ENCODE peak calls at places on chromosomes 3 and 15, in four cellular contexts. K, J, W and Q are unnamed samples.

GRCh38 chr3:16391936-16392536 is 121.5 kb downstream of the RFTN1 start:
- DNase-seq in W (no peak), K (no peak), J (no peak), Q (no peak)

GRCh38 chr3:192515661-192516040 is 211.7 kb downstream of the FGF12 start:
- DNase-seq in K (no peak), W (no peak), J (no peak), Q (no peak)

GRCh38 chr3:19645093-19645492 is 288.9 kb downstream of the EFHB start:
- DNase-seq in W (peak; percentile 21), K (no peak), J (no peak), Q (no peak)

GRCh38 chr15:82663186-82663600 is 16.0 kb upstream of the CPEB1 start:
- DNase-seq in J (no peak), W (peak; percentile 33), K (peak; percentile 25), Q (no peak)

GRCh38 chr3:11154036-11154952 is at the start of gene HRH1:
- DNase-seq in J (no peak), K (peak; percentile 20), W (peak; percentile 30), Q (no peak)

GRCh38 chr3:189737071-189737470 is 105.9 kb downstream of the TP63 start:
- DNase-seq in W (no peak), K (no peak), J (no peak), Q (no peak)

GRCh38 chr15:41905360-41905793 is 11.5 kb upstream of the SPTBN5 start:
- DNase-seq in W (no peak), J (no peak), K (no peak), Q (no peak)

GRCh38 chr3:27360113-27361078 is 8.8 kb downstream of the NEK10 start:
- DNase-seq in J (no peak), K (peak; percentile 30), W (peak; percentile 11), Q (no peak)

GRCh38 chr3:58021962-58022361 is 13.7 kb downstream of the FLNB start:
- DNase-seq in K (no peak), W (no peak), J (no peak), Q (no peak)

GRCh38 chr15:36232491-36232890 is 346.9 kb upstream of the CDIN1 start:
- DNase-seq in K (no peak), W (no peak), J (no peak), Q (no peak)

GRCh38 chr3:160225181-160226025 is at the start of gene C3orf80:
- DNase-seq in W (peak; percentile 52), K (peak; percentile 53), J (no peak), Q (no peak)

GRCh38 chr3:184568918-184569829 is 7.6 kb downstream of the EPHB3 start:
- DNase-seq in J (peak; percentile 93), K (peak; percentile 72), W (peak; percentile 98), Q (peak; percentile 90)

GRCh38 chr15:75178171-75178937 is 23.3 kb upstream of the C15orf39 start:
- DNase-seq in W (peak; percentile 6), K (peak; percentile 72), J (no peak), Q (no peak)

GRCh38 chr3:86814321-86814720 is 176.6 kb downstream of the VGLL3 start:
- DNase-seq in W (peak; percentile 37), K (no peak), J (no peak), Q (no peak)

GRCh38 chr3:49454457-49454856 is 15.6 kb upstream of the DAG1 start:
- DNase-seq in J (no peak), K (no peak), W (no peak), Q (no peak)

GRCh38 chr15:51425517-51426033 is 84.1 kb downstream of the GLDN start:
- DNase-seq in W (no peak), J (no peak), K (no peak), Q (no peak)

GRCh38 chr15:63942486-63943365 is 103.6 kb downstream of the DAPK2 start:
- DNase-seq in K (no peak), W (no peak), J (no peak), Q (no peak)

GRCh38 chr3:57825116-57825515 is 69.0 kb downstream of the SLMAP start:
- DNase-seq in K (no peak), W (no peak), J (no peak), Q (no peak)

GRCh38 chr15:37028609-37029287 is 71.6 kb downstream of the MEIS2 start:
- DNase-seq in J (peak; percentile 39), K (no peak), W (peak; percentile 39), Q (no peak)

GRCh38 chr15:80695911-80696651 is 971 bp downstream of the ABHD17C start:
- DNase-seq in W (peak; percentile 22), K (peak; percentile 78), J (no peak), Q (no peak)

GRCh38 chr3:196422976-196423781 is 9.0 kb downstream of the UBXN7 start:
- DNase-seq in K (peak; percentile 23), J (no peak), W (peak; percentile 36), Q (no peak)

GRCh38 chr15:55222588-55222987 is 25.8 kb upstream of the RSL24D1 start:
- DNase-seq in K (no peak), W (no peak), J (no peak), Q (no peak)

GRCh38 chr3:157405457-157405856 is 31.2 kb upstream of the PTX3 start:
- DNase-seq in J (no peak), K (no peak), W (peak; percentile 89), Q (no peak)

GRCh38 chr3:71031151-71031550 is 552.4 kb downstream of the FOXP1 start:
- DNase-seq in J (no peak), W (no peak), K (no peak), Q (no peak)

GRCh38 chr3:184619348-184619747 is 57.8 kb downstream of the EPHB3 start:
- DNase-seq in W (no peak), J (no peak), K (no peak), Q (no peak)

GRCh38 chr3:33218072-33218445 is 551 bp downstream of the SUSD5 start:
- DNase-seq in K (no peak), J (no peak), W (peak; percentile 24), Q (no peak)

GRCh38 chr3:98326494-98326893 is 27.2 kb upstream of the OR5K4 start:
- DNase-seq in W (no peak), K (no peak), J (no peak), Q (no peak)

GRCh38 chr3:53709856-53710674 is 136.2 kb downstream of the CHDH start:
- DNase-seq in K (peak; percentile 60), W (peak; percentile 45), J (no peak), Q (peak; percentile 70)

GRCh38 chr15:73539726-73540125 is 93.5 kb downstream of the NPTN start:
- DNase-seq in K (no peak), W (no peak), J (no peak), Q (no peak)

GRCh38 chr3:124381565-124382333 is 348.5 kb upstream of the UMPS start:
- DNase-seq in K (no peak), W (peak; percentile 42), J (no peak), Q (no peak)

GRCh38 chr15:68379058-68379758 is 52.8 kb downstream of the ITGA11 start:
- DNase-seq in W (no peak), K (no peak), J (no peak), Q (peak; percentile 36)

GRCh38 chr15:65311760-65312159 is 7.3 kb downstream of the RNU5B-1 start:
- DNase-seq in J (no peak), W (no peak), K (no peak), Q (no peak)

GRCh38 chr3:46675426-46675825 is 18.1 kb downstream of the ALS2CL start:
- DNase-seq in J (no peak), W (no peak), K (no peak), Q (no peak)

GRCh38 chr3:129019266-129019665 is 18.2 kb downstream of the EFCC1 start:
- DNase-seq in J (no peak), W (no peak), K (no peak), Q (no peak)

DNA sequence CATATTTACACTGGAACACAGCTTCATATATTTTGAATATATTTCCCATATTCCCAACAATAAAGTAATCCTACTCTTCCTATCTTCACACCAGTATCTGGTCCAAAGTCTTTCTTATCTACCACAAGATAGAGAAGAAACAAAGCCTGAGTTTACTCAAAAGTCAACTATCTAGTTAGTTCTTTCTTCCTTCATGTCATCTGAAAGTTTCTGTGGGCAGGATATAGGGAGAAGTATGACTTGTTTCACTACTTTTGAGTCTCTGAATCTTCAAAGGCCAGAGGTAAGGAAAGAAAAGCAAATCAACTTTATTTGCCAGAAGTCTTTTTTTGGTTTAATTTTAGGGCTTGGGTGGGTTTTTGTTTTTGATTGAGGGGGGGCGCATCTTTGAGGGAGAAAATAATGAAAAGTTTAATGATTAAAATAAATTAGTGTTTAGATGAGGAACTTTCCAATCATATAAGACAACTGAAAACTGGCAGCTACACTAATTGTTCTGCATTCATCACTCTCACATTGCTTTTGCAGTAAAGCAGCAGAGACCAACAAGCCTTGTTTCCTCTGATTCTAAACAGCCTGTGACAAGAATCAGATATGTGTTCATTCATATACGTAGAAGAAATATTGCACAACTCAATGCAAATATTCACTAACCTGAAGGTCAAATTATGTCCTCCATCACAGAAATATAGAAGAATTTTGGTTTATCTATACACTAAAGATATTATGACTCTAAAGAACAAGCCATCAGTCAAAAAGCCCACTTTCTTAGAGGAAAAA is 421.4 kb downstream of the SHQ1 start:
- DNase-seq in J (no peak), K (no peak), W (no peak), Q (no peak)
- TF ChIP-seq CTCF in J (no peak), K (no peak), W (no peak), Q (no peak)

GRCh38 chr3:169940486-169941181 is 26.0 kb upstream of the SEC62 start:
- DNase-seq in J (no peak), W (no peak), K (no peak), Q (no peak)

GRCh38 chr3:169945313-169945712 is 21.3 kb upstream of the SEC62 start:
- DNase-seq in J (no peak), K (peak; percentile 44), W (no peak), Q (no peak)

GRCh38 chr3:169939751-169940150 is 26.9 kb upstream of the SEC62 start:
- DNase-seq in K (no peak), W (peak; percentile 15), J (no peak), Q (no peak)

GRCh38 chr3:169939320-169939719 is 27.3 kb upstream of the SEC62 start:
- DNase-seq in J (no peak), K (no peak), W (no peak), Q (no peak)
- H3K4me3 ChIP-seq in J (no peak overlapping the region), K (no peak overlapping the region), W (no peak overlapping the region), Q (no peak overlapping the region)

GRCh38 chr3:171168086-171168485 is 141.6 kb upstream of the SLC2A2 start:
- DNase-seq in W (peak; percentile 84), J (no peak), K (no peak), Q (no peak)
- TF ChIP-seq CTCF in W (peak; percentile 41), J (peak; percentile 48), K (peak; percentile 32), Q (no peak)

GRCh38 chr15:56971571-56971970 is 53.1 kb downstream of the TCF12 start:
- DNase-seq in J (no peak), K (no peak), W (peak; percentile 22), Q (no peak)
- H3K4me3 ChIP-seq in J (no peak overlapping the region), K (no peak overlapping the region), W (no peak overlapping the region), Q (no peak overlapping the region)